ENCODE peak calls at places on chromosomes 1 and 21, in four cellular contexts. One of them, this sample, is unnamed.

GRCh38 chr1:27427329-27427728 is 34.9 kb downstream of the GPR3 start:
- DNase-seq in activated CD4-positive, CD25-positive, alpha-beta regulatory T cell: no peak
- DNase-seq in NCI-H1417: no peak
- DNase-seq in T-cell: no peak
- DNase-seq in this sample: no peak

GRCh38 chr1:181936269-181936668 is 125.2 kb downstream of the ZNF648 start:
- DNase-seq in NCI-H1417: no peak
- DNase-seq in activated CD4-positive, CD25-positive, alpha-beta regulatory T cell: no peak
- DNase-seq in T-cell: no peak
- DNase-seq in this sample: no peak

GRCh38 chr1:37605806-37606474 is 10.2 kb upstream of the GNL2 start:
- DNase-seq in T-cell: no peak
- DNase-seq in activated CD4-positive, CD25-positive, alpha-beta regulatory T cell: no peak
- DNase-seq in NCI-H1417: no peak
- DNase-seq in this sample: peak; percentile 68

GRCh38 chr1:244296447-244296846 is 155.3 kb downstream of the ADSS2 start:
- DNase-seq in T-cell: no peak
- DNase-seq in NCI-H1417: no peak
- DNase-seq in activated CD4-positive, CD25-positive, alpha-beta regulatory T cell: no peak
- DNase-seq in this sample: no peak

GRCh38 chr1:6259491-6260362 is 1.2 kb downstream of the GPR153 start:
- DNase-seq in activated CD4-positive, CD25-positive, alpha-beta regulatory T cell: peak; percentile 52
- DNase-seq in T-cell: peak; percentile 58
- DNase-seq in NCI-H1417: peak; percentile 39
- DNase-seq in this sample: peak; percentile 96

GRCh38 chr1:30743584-30744059 is 14.0 kb downstream of the LAPTM5 start:
- DNase-seq in activated CD4-positive, CD25-positive, alpha-beta regulatory T cell: peak; percentile 24
- DNase-seq in T-cell: peak; percentile 79
- DNase-seq in NCI-H1417: no peak
- DNase-seq in this sample: no peak

GRCh38 chr1:18419845-18420184 is 60.9 kb upstream of the KLHDC7A start:
- DNase-seq in activated CD4-positive, CD25-positive, alpha-beta regulatory T cell: no peak
- DNase-seq in NCI-H1417: no peak
- DNase-seq in T-cell: no peak
- DNase-seq in this sample: no peak

GRCh38 chr1:162151900-162152829 is 82.7 kb downstream of the NOS1AP start:
- DNase-seq in T-cell: no peak
- DNase-seq in activated CD4-positive, CD25-positive, alpha-beta regulatory T cell: no peak
- DNase-seq in NCI-H1417: no peak
- DNase-seq in this sample: no peak

GRCh38 chr1:154404984-154405761 is at the start of gene IL6R:
- DNase-seq in activated CD4-positive, CD25-positive, alpha-beta regulatory T cell: peak; percentile 48
- DNase-seq in T-cell: peak; percentile 56
- DNase-seq in NCI-H1417: no peak
- DNase-seq in this sample: peak; percentile 93

GRCh38 chr1:114234408-114235119 is 80.9 kb upstream of the SYT6 start:
- DNase-seq in T-cell: no peak
- DNase-seq in activated CD4-positive, CD25-positive, alpha-beta regulatory T cell: no peak
- DNase-seq in NCI-H1417: no peak
- DNase-seq in this sample: no peak

GRCh38 chr21:44962481-44962966 is 22.7 kb downstream of the SLX9 start:
- DNase-seq in NCI-H1417: no peak
- DNase-seq in activated CD4-positive, CD25-positive, alpha-beta regulatory T cell: no peak
- DNase-seq in T-cell: no peak
- DNase-seq in this sample: peak; percentile 89

GRCh38 chr1:192763243-192763642 is 45.6 kb upstream of the RGS2 start:
- DNase-seq in NCI-H1417: no peak
- DNase-seq in activated CD4-positive, CD25-positive, alpha-beta regulatory T cell: no peak
- DNase-seq in T-cell: no peak
- DNase-seq in this sample: no peak

GRCh38 chr1:26034504-26035202 is 11.3 kb downstream of the SLC30A2 start:
- DNase-seq in T-cell: no peak
- DNase-seq in activated CD4-positive, CD25-positive, alpha-beta regulatory T cell: no peak
- DNase-seq in NCI-H1417: no peak
- DNase-seq in this sample: peak; percentile 29

GRCh38 chr1:246815693-246816270 is 91.6 kb downstream of the SCCPDH start:
- DNase-seq in activated CD4-positive, CD25-positive, alpha-beta regulatory T cell: no peak
- DNase-seq in T-cell: no peak
- DNase-seq in NCI-H1417: no peak
- DNase-seq in this sample: no peak

GRCh38 chr1:235329139-235329808 is 904 bp downstream of the GGPS1 start:
- DNase-seq in T-cell: peak; percentile 34
- DNase-seq in NCI-H1417: peak; percentile 22
- DNase-seq in activated CD4-positive, CD25-positive, alpha-beta regulatory T cell: peak; percentile 35
- DNase-seq in this sample: peak; percentile 22

GRCh38 chr1:179296831-179297377 is 3.3 kb downstream of the SOAT1 start:
- DNase-seq in NCI-H1417: no peak
- DNase-seq in T-cell: no peak
- DNase-seq in activated CD4-positive, CD25-positive, alpha-beta regulatory T cell: no peak
- DNase-seq in this sample: no peak

GRCh38 chr1:178509608-178510007 is 3.3 kb upstream of the TEX35 start:
- DNase-seq in NCI-H1417: peak; percentile 12
- DNase-seq in T-cell: no peak
- DNase-seq in activated CD4-positive, CD25-positive, alpha-beta regulatory T cell: no peak
- DNase-seq in this sample: no peak

GRCh38 chr1:230589951-230590350 is 52.3 kb upstream of the COG2 start:
- DNase-seq in T-cell: no peak
- DNase-seq in activated CD4-positive, CD25-positive, alpha-beta regulatory T cell: no peak
- DNase-seq in NCI-H1417: no peak
- DNase-seq in this sample: no peak

This sample was measured in GM03348.